ENCODE peak calls at places on chromosomes 2 and 18, in eight cellular contexts. One of them, this sample, is unnamed.

GRCh38 chr2:120253021-120253882 is 600 bp downstream of the RALB start:
- DNase-seq in progenitor cell of endocrine pancreas: peak; percentile 62
- DNase-seq in MM.1S: no peak
- DNase-seq in HL-60: peak; percentile 85
- DNase-seq in Calu3: peak; percentile 70
- DNase-seq in left ventricle myocardium inferior: peak; percentile 88
- DNase-seq in fibroblast of lung: peak; percentile 77
- DNase-seq in nephron progenitor cell: peak; percentile 79
- DNase-seq in this sample: peak; percentile 67

GRCh38 chr2:215528555-215528954 is 92.7 kb upstream of the FN1 start:
- DNase-seq in nephron progenitor cell: no peak
- DNase-seq in HL-60: no peak
- DNase-seq in left ventricle myocardium inferior: no peak
- DNase-seq in MM.1S: no peak
- DNase-seq in progenitor cell of endocrine pancreas: no peak
- DNase-seq in fibroblast of lung: peak; percentile 100
- DNase-seq in Calu3: no peak
- DNase-seq in this sample: no peak

GRCh38 chr2:174445248-174445647 is 41.6 kb downstream of the GPR155 start:
- DNase-seq in fibroblast of lung: peak; percentile 18
- DNase-seq in MM.1S: no peak
- DNase-seq in HL-60: no peak
- DNase-seq in progenitor cell of endocrine pancreas: no peak
- DNase-seq in left ventricle myocardium inferior: no peak
- DNase-seq in nephron progenitor cell: no peak
- DNase-seq in Calu3: no peak
- DNase-seq in this sample: no peak

GRCh38 chr2:132668189-132668833 is 1.7 kb downstream of the LYPD1 start:
- DNase-seq in HL-60: no peak
- DNase-seq in left ventricle myocardium inferior: no peak
- DNase-seq in Calu3: peak; percentile 74
- DNase-seq in progenitor cell of endocrine pancreas: peak; percentile 40
- DNase-seq in MM.1S: no peak
- DNase-seq in nephron progenitor cell: peak; percentile 74
- DNase-seq in fibroblast of lung: peak; percentile 67
- DNase-seq in this sample: peak; percentile 51

GRCh38 chr2:111667542-111668273 is 216.3 kb downstream of the ANAPC1 start:
- DNase-seq in HL-60: peak; percentile 63
- DNase-seq in left ventricle myocardium inferior: no peak
- DNase-seq in nephron progenitor cell: no peak
- DNase-seq in Calu3: peak; percentile 60
- DNase-seq in MM.1S: no peak
- DNase-seq in progenitor cell of endocrine pancreas: no peak
- DNase-seq in fibroblast of lung: peak; percentile 59
- DNase-seq in this sample: no peak

GRCh38 chr18:26477828-26478466 is 70.4 kb downstream of the KCTD1 start:
- DNase-seq in HL-60: no peak
- DNase-seq in nephron progenitor cell: no peak
- DNase-seq in fibroblast of lung: no peak
- DNase-seq in MM.1S: no peak
- DNase-seq in Calu3: no peak
- DNase-seq in left ventricle myocardium inferior: no peak
- DNase-seq in progenitor cell of endocrine pancreas: no peak
- DNase-seq in this sample: no peak

GRCh38 chr2:100237770-100238169 is 84.5 kb downstream of the LONRF2 start:
- DNase-seq in Calu3: no peak
- DNase-seq in HL-60: no peak
- DNase-seq in progenitor cell of endocrine pancreas: no peak
- DNase-seq in MM.1S: no peak
- DNase-seq in fibroblast of lung: no peak
- DNase-seq in left ventricle myocardium inferior: no peak
- DNase-seq in nephron progenitor cell: peak; percentile 18
- DNase-seq in this sample: no peak

GRCh38 chr2:73699437-73699836 is 37.7 kb downstream of the TPRKB start:
- DNase-seq in MM.1S: no peak
- DNase-seq in nephron progenitor cell: no peak
- DNase-seq in Calu3: no peak
- DNase-seq in left ventricle myocardium inferior: no peak
- DNase-seq in fibroblast of lung: no peak
- DNase-seq in HL-60: no peak
- DNase-seq in progenitor cell of endocrine pancreas: no peak
- DNase-seq in this sample: no peak

GRCh38 chr18:76578571-76579300 is 83.7 kb upstream of the ZNF516 start:
- DNase-seq in left ventricle myocardium inferior: no peak
- DNase-seq in HL-60: no peak
- DNase-seq in MM.1S: no peak
- DNase-seq in progenitor cell of endocrine pancreas: no peak
- DNase-seq in Calu3: no peak
- DNase-seq in nephron progenitor cell: peak; percentile 22
- DNase-seq in fibroblast of lung: no peak
- DNase-seq in this sample: no peak

GRCh38 chr18:76410033-76410432 is 85.0 kb downstream of the ZNF516 start:
- DNase-seq in progenitor cell of endocrine pancreas: no peak
- DNase-seq in Calu3: no peak
- DNase-seq in left ventricle myocardium inferior: no peak
- DNase-seq in HL-60: peak; percentile 70
- DNase-seq in nephron progenitor cell: no peak
- DNase-seq in fibroblast of lung: no peak
- DNase-seq in MM.1S: no peak
- DNase-seq in this sample: no peak

GRCh38 chr2:226063704-226064390 is 664.3 kb downstream of the NYAP2 start:
- DNase-seq in Calu3: no peak
- DNase-seq in HL-60: no peak
- DNase-seq in left ventricle myocardium inferior: no peak
- DNase-seq in MM.1S: no peak
- DNase-seq in nephron progenitor cell: no peak
- DNase-seq in progenitor cell of endocrine pancreas: no peak
- DNase-seq in fibroblast of lung: peak; percentile 92
- DNase-seq in this sample: no peak

GRCh38 chr2:25528173-25528572 is 145.2 kb downstream of the DTNB start:
- DNase-seq in progenitor cell of endocrine pancreas: no peak
- DNase-seq in HL-60: no peak
- DNase-seq in fibroblast of lung: peak; percentile 87
- DNase-seq in nephron progenitor cell: no peak
- DNase-seq in MM.1S: no peak
- DNase-seq in Calu3: no peak
- DNase-seq in left ventricle myocardium inferior: no peak
- DNase-seq in this sample: no peak

GRCh38 chr2:213766465-213766891 is 482.2 kb downstream of the SPAG16 start:
- DNase-seq in fibroblast of lung: peak; percentile 8
- DNase-seq in HL-60: no peak
- DNase-seq in MM.1S: peak; percentile 75
- DNase-seq in progenitor cell of endocrine pancreas: no peak
- DNase-seq in nephron progenitor cell: peak; percentile 4
- DNase-seq in Calu3: no peak
- DNase-seq in left ventricle myocardium inferior: no peak
- DNase-seq in this sample: no peak

GRCh38 chr18:59451073-59451472 is 92.0 kb upstream of the LMAN1 start:
- DNase-seq in nephron progenitor cell: no peak
- DNase-seq in HL-60: no peak
- DNase-seq in fibroblast of lung: no peak
- DNase-seq in progenitor cell of endocrine pancreas: no peak
- DNase-seq in Calu3: no peak
- DNase-seq in MM.1S: no peak
- DNase-seq in left ventricle myocardium inferior: no peak
- DNase-seq in this sample: no peak

GRCh38 chr18:59451963-59452362 is 92.9 kb upstream of the LMAN1 start:
- DNase-seq in nephron progenitor cell: no peak
- DNase-seq in MM.1S: no peak
- DNase-seq in HL-60: no peak
- DNase-seq in left ventricle myocardium inferior: no peak
- DNase-seq in fibroblast of lung: no peak
- DNase-seq in progenitor cell of endocrine pancreas: no peak
- DNase-seq in Calu3: no peak
- DNase-seq in this sample: no peak

GRCh38 chr18:59448546-59448945 is 89.5 kb upstream of the LMAN1 start:
- DNase-seq in left ventricle myocardium inferior: no peak
- DNase-seq in fibroblast of lung: no peak
- DNase-seq in Calu3: no peak
- DNase-seq in HL-60: no peak
- DNase-seq in MM.1S: no peak
- DNase-seq in progenitor cell of endocrine pancreas: no peak
- DNase-seq in nephron progenitor cell: no peak
- DNase-seq in this sample: no peak

GRCh38 chr18:59446012-59446411 is 86.9 kb upstream of the LMAN1 start:
- DNase-seq in nephron progenitor cell: peak; percentile 11
- DNase-seq in progenitor cell of endocrine pancreas: no peak
- DNase-seq in Calu3: no peak
- DNase-seq in HL-60: peak; percentile 11
- DNase-seq in fibroblast of lung: peak; percentile 49
- DNase-seq in left ventricle myocardium inferior: no peak
- DNase-seq in MM.1S: no peak
- DNase-seq in this sample: no peak
- TF ChIP-seq CTCF in nephron progenitor cell: no peak
- TF ChIP-seq CTCF in progenitor cell of endocrine pancreas: no peak
- TF ChIP-seq CTCF in Calu3: no peak
- TF ChIP-seq CTCF in HL-60: no peak
- TF ChIP-seq CTCF in fibroblast of lung: no peak
- TF ChIP-seq CTCF in left ventricle myocardium inferior: no peak
- TF ChIP-seq CTCF in MM.1S: no peak
- TF ChIP-seq CTCF in this sample: no peak

GRCh38 chr18:24024425-24024824 is 9.9 kb downstream of the TTC39C start:
- DNase-seq in progenitor cell of endocrine pancreas: no peak
- DNase-seq in MM.1S: no peak
- DNase-seq in fibroblast of lung: no peak
- DNase-seq in nephron progenitor cell: no peak
- DNase-seq in HL-60: no peak
- DNase-seq in left ventricle myocardium inferior: no peak
- DNase-seq in Calu3: no peak
- DNase-seq in this sample: no peak

GRCh38 chr18:24021505-24021904 is 7.0 kb downstream of the TTC39C start:
- DNase-seq in MM.1S: no peak
- DNase-seq in HL-60: peak; percentile 78
- DNase-seq in nephron progenitor cell: no peak
- DNase-seq in fibroblast of lung: no peak
- DNase-seq in left ventricle myocardium inferior: no peak
- DNase-seq in Calu3: no peak
- DNase-seq in progenitor cell of endocrine pancreas: no peak
- DNase-seq in this sample: no peak

GRCh38 chr18:24026457-24026856 is 11.9 kb downstream of the TTC39C start:
- DNase-seq in nephron progenitor cell: no peak
- DNase-seq in left ventricle myocardium inferior: no peak
- DNase-seq in progenitor cell of endocrine pancreas: no peak
- DNase-seq in HL-60: no peak
- DNase-seq in MM.1S: no peak
- DNase-seq in Calu3: no peak
- DNase-seq in fibroblast of lung: no peak
- DNase-seq in this sample: no peak

GRCh38 chr18:24022141-24022540 is 7.6 kb downstream of the TTC39C start:
- DNase-seq in progenitor cell of endocrine pancreas: no peak
- DNase-seq in left ventricle myocardium inferior: no peak
- DNase-seq in HL-60: no peak
- DNase-seq in fibroblast of lung: peak; percentile 73
- DNase-seq in nephron progenitor cell: no peak
- DNase-seq in MM.1S: no peak
- DNase-seq in Calu3: no peak
- DNase-seq in this sample: no peak

DNA sequence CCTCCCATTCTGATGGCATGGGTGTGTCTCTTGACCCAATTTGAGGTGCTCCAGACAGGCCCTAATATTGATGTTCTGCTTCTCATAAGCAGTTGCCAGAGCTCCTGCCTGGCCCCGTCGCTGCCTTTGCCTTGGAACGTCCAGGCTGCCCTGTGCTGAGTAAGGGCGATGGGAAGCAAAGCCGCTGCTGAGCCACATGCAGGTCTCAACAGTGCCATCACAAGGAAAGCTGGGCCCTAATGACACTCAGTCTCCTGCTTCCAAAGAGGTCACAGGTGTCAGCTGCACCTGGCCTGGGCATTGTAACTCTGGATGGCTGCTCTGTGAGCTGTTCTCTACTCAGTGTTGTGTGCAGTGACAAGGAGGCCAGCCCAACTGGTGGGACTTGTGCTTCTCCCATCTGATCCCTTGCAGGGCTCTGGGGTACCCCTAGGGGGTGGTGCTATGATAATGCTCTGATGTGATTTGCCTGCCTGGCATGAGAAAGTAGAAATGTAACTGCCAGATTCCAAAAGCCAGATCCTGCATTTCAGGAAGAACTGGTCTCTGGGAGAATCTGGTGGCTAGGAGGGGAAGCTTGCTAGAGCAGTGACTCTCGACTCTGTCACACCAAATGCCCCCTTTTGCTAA is 8.7 kb downstream of the TTC39C start:
- DNase-seq in HL-60: no peak
- DNase-seq in nephron progenitor cell: peak; percentile 9
- DNase-seq in MM.1S: no peak
- DNase-seq in progenitor cell of endocrine pancreas: peak; percentile 12
- DNase-seq in left ventricle myocardium inferior: no peak
- DNase-seq in fibroblast of lung: no peak
- DNase-seq in Calu3: peak; percentile 49
- DNase-seq in this sample: no peak
- TF ChIP-seq CTCF in HL-60: no peak
- TF ChIP-seq CTCF in nephron progenitor cell: peak; percentile 9
- TF ChIP-seq CTCF in MM.1S: no peak
- TF ChIP-seq CTCF in progenitor cell of endocrine pancreas: peak; percentile 48
- TF ChIP-seq CTCF in left ventricle myocardium inferior: no peak
- TF ChIP-seq CTCF in fibroblast of lung: no peak
- TF ChIP-seq CTCF in Calu3: peak; percentile 48
- TF ChIP-seq CTCF in this sample: peak; percentile 46

DNA sequence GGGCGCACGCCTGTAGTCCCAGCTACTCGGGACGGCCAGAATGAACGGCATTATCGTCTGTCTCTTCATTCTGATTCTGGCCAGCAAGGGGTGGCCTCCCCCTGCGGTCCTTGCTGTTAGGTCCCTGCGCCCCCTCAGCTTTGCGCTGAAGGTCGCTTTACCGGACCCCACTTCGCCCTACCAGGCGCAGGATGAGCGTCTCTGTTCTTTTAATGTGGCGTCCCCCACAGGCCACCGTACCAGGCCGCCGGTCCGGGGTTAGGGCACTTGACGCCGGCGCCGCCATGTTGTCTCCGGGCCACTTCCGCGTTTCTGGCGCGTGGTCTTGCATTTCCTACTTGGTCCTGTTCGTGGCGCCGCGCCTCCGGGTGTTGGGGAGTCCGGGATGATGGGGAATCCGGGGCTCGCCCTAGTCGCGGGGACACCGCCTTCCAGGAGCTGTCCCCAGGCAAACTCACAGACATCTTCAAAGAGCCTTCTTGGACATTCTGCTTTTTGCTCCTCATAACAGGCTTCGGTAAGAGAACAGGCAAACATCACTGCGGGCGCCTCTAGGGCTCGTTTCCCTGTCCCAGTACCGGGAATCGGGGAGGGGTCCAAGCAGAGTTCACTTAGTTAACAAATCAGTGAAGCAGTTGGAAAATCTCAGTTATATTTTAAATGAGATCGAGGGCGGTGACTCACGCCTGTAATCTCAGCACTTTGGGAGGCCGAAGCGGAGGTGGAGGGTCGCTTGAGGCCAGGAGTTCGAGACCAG is 8.5 kb upstream of the NARS1 start:
- DNase-seq in Calu3: peak; percentile 95
- DNase-seq in left ventricle myocardium inferior: peak; percentile 98
- DNase-seq in MM.1S: peak; percentile 93
- DNase-seq in fibroblast of lung: peak; percentile 94
- DNase-seq in nephron progenitor cell: peak; percentile 84
- DNase-seq in HL-60: peak; percentile 99
- DNase-seq in progenitor cell of endocrine pancreas: peak; percentile 78
- DNase-seq in this sample: peak; percentile 94
- TF ChIP-seq CTCF in Calu3: peak; percentile 79
- TF ChIP-seq CTCF in left ventricle myocardium inferior: peak; percentile 77
- TF ChIP-seq CTCF in MM.1S: peak; percentile 74
- TF ChIP-seq CTCF in fibroblast of lung: peak; percentile 60
- TF ChIP-seq CTCF in nephron progenitor cell: peak; percentile 50
- TF ChIP-seq CTCF in HL-60: peak; percentile 74
- TF ChIP-seq CTCF in progenitor cell of endocrine pancreas: peak; percentile 72
- TF ChIP-seq CTCF in this sample: peak; percentile 68

GRCh38 chr2:67237288-67237687 is 159.8 kb upstream of the ETAA1 start:
- DNase-seq in progenitor cell of endocrine pancreas: no peak
- DNase-seq in MM.1S: no peak
- DNase-seq in HL-60: no peak
- DNase-seq in nephron progenitor cell: no peak
- DNase-seq in Calu3: no peak
- DNase-seq in fibroblast of lung: no peak
- DNase-seq in left ventricle myocardium inferior: no peak
- DNase-seq in this sample: no peak
- TF ChIP-seq CTCF in progenitor cell of endocrine pancreas: no peak
- TF ChIP-seq CTCF in MM.1S: no peak
- TF ChIP-seq CTCF in HL-60: no peak
- TF ChIP-seq CTCF in nephron progenitor cell: no peak
- TF ChIP-seq CTCF in Calu3: no peak
- TF ChIP-seq CTCF in fibroblast of lung: no peak
- TF ChIP-seq CTCF in left ventricle myocardium inferior: no peak
- TF ChIP-seq CTCF in this sample: no peak